ENCODE peak calls at places on chromosomes 6 and 20, in eight cellular contexts. W, A, F, L, O, K, N and X are unnamed samples.
A peak's percentile ranks its signal among the peaks of the same experiment; 100 is the strongest.

GRCh38 chr20:18679020-18679419 is 91.2 kb downstream of the DTD1 start:
- DNase-seq in W (no peak), A (no peak), F (no peak), L (peak; percentile 34), O (no peak), K (peak; percentile 28), N (peak; percentile 7), X (no peak)

GRCh38 chr6:16244869-16245451 is 6.6 kb downstream of the GMPR start:
- DNase-seq in W (peak; percentile 67), A (peak; percentile 64), F (no peak), L (peak; percentile 38), O (no peak), K (peak; percentile 45), N (no peak), X (no peak)

GRCh38 chr20:40659567-40659966 is 29.5 kb downstream of the MAFB start:
- DNase-seq in W (no peak), A (no peak), F (no peak), L (no peak), O (no peak), K (no peak), N (no peak), X (no peak)

GRCh38 chr6:119355157-119355556 is 5.6 kb upstream of the MAN1A1 start:
- DNase-seq in W (no peak), A (no peak), F (no peak), L (no peak), O (no peak), K (peak; percentile 36), N (peak; percentile 27), X (no peak)

GRCh38 chr6:123715243-123715863 is 78.6 kb upstream of the TRDN start:
- DNase-seq in W (peak; percentile 56), A (peak; percentile 19), F (peak; percentile 46), L (peak; percentile 51), O (no peak), K (peak; percentile 40), N (peak; percentile 50), X (no peak)

GRCh38 chr20:24647713-24648112 is 178.3 kb downstream of the SYNDIG1 start:
- DNase-seq in W (no peak), A (peak; percentile 51), F (no peak), L (no peak), O (no peak), K (no peak), N (no peak), X (no peak)

GRCh38 chr6:1312193-1312443 is 220 bp downstream of the FOXQ1 start:
- DNase-seq in W (no peak), A (no peak), F (no peak), L (no peak), O (no peak), K (no peak), N (peak; percentile 17), X (no peak)

GRCh38 chr6:107113460-107114212 is 1.7 kb downstream of the BEND3 start:
- DNase-seq in W (no peak), A (peak; percentile 47), F (no peak), L (no peak), O (no peak), K (no peak), N (no peak), X (peak; percentile 83)

GRCh38 chr6:166166314-166167257 is 1.1 kb downstream of the TBXT start:
- DNase-seq in W (peak; percentile 38), A (no peak), F (no peak), L (no peak), O (no peak), K (no peak), N (no peak), X (no peak)

GRCh38 chr20:17863577-17864292 is 104.9 kb downstream of the SNX5 start:
- DNase-seq in W (no peak), A (no peak), F (no peak), L (no peak), O (no peak), K (peak; percentile 84), N (no peak), X (no peak)

GRCh38 chr20:881051-881820 is 34.9 kb downstream of the ANGPT4 start:
- DNase-seq in W (no peak), A (no peak), F (peak; percentile 42), L (no peak), O (no peak), K (peak; percentile 23), N (peak; percentile 72), X (no peak)

GRCh38 chr20:38764563-38765355 is 16.5 kb downstream of the ACTR5 start:
- DNase-seq in W (no peak), A (no peak), F (peak; percentile 28), L (no peak), O (no peak), K (peak; percentile 87), N (peak; percentile 90), X (peak; percentile 18)

GRCh38 chr6:2915150-2915549 is 12.0 kb upstream of the SERPINB9 start:
- DNase-seq in W (no peak), A (no peak), F (no peak), L (no peak), O (no peak), K (no peak), N (no peak), X (no peak)

GRCh38 chr20:18224968-18225568 is 63.3 kb upstream of the ZNF133 start:
- DNase-seq in W (peak; percentile 73), A (no peak), F (no peak), L (no peak), O (no peak), K (peak; percentile 74), N (peak; percentile 80), X (peak; percentile 24)

GRCh38 chr6:35428421-35429149 is 23.6 kb upstream of the FANCE start:
- DNase-seq in W (no peak), A (no peak), F (no peak), L (no peak), O (no peak), K (peak; percentile 24), N (peak; percentile 29), X (no peak)

GRCh38 chr6:129859524-129859923 is 1.6 kb downstream of the TMEM244 start:
- DNase-seq in W (no peak), A (no peak), F (no peak), L (no peak), O (no peak), K (peak; percentile 76), N (peak; percentile 27), X (no peak)

GRCh38 chr6:15881150-15881549 is 218.3 kb upstream of the DTNBP1 start:
- DNase-seq in W (no peak), A (no peak), F (peak; percentile 95), L (no peak), O (no peak), K (no peak), N (no peak), X (peak; percentile 43)

GRCh38 chr6:81752969-81753708 is 658 bp upstream of the TENT5A start:
- DNase-seq in W (peak; percentile 85), A (peak; percentile 76), F (peak; percentile 83), L (peak; percentile 72), O (peak; percentile 81), K (peak; percentile 88), N (peak; percentile 89), X (peak; percentile 86)

GRCh38 chr6:113909224-113909856 is 52.2 kb downstream of the MARCKS start:
- DNase-seq in W (peak; percentile 80), A (peak; percentile 74), F (peak; percentile 77), L (peak; percentile 84), O (no peak), K (peak; percentile 76), N (peak; percentile 86), X (no peak)

GRCh38 chr6:32047084-32047478 is 8.9 kb downstream of the CYP21A2 start:
- DNase-seq in W (no peak), A (no peak), F (no peak), L (no peak), O (no peak), K (peak; percentile 63), N (peak; percentile 65), X (peak; percentile 93)

GRCh38 chr6:5996701-5997419 is 9.9 kb downstream of the NRN1 start:
- DNase-seq in W (peak; percentile 66), A (peak; percentile 65), F (peak; percentile 18), L (peak; percentile 68), O (peak; percentile 59), K (no peak), N (peak; percentile 23), X (no peak)

GRCh38 chr20:21507275-21508229 is 6.3 kb downstream of the NKX2-2 start:
- DNase-seq in W (peak; percentile 36), A (peak; percentile 13), F (no peak), L (no peak), O (no peak), K (no peak), N (no peak), X (no peak)

GRCh38 chr20:63896136-63896890 is 1.4 kb downstream of the DNAJC5 start:
- DNase-seq in W (peak; percentile 33), A (no peak), F (peak; percentile 79), L (peak; percentile 36), O (peak; percentile 44), K (peak; percentile 20), N (peak; percentile 20), X (no peak)

GRCh38 chr6:104887350-104887749 is 27.6 kb upstream of the HACE1 start:
- DNase-seq in W (peak; percentile 74), A (no peak), F (peak; percentile 46), L (no peak), O (peak; percentile 42), K (peak; percentile 29), N (peak; percentile 43), X (no peak)

GRCh38 chr6:48765352-48765961 is 654.5 kb upstream of the PTCHD4 start:
- DNase-seq in W (peak; percentile 77), A (peak; percentile 42), F (peak; percentile 73), L (peak; percentile 0), O (peak; percentile 53), K (peak; percentile 84), N (peak; percentile 83), X (no peak)

GRCh38 chr20:50924261-50924660 is 7.0 kb downstream of the ADNP start:
- DNase-seq in W (no peak), A (no peak), F (no peak), L (no peak), O (no peak), K (peak; percentile 54), N (no peak), X (no peak)